ENCODE peak calls at places on chromosomes 11 and 22, in five cellular contexts. M, E, K, J and Y are unnamed samples.

GRCh38 chr11:1203505-1204271 is 19.2 kb upstream of the MUC5B start:
- DNase-seq in M (peak), E (no peak), K (no peak), J (no peak), Y (no peak)

GRCh38 chr11:76665172-76665571 is 5.4 kb downstream of the LRRC32 start:
- DNase-seq in M (no peak), E (no peak), K (no peak), J (no peak), Y (no peak)

GRCh38 chr22:36569999-36570398 is 41.0 kb upstream of the EIF3D start:
- DNase-seq in M (peak), E (peak), K (peak), J (no peak), Y (no peak)

GRCh38 chr11:122101625-122102291 is 14.3 kb downstream of the BLID start:
- DNase-seq in M (peak), E (no peak), K (peak), J (no peak), Y (peak)

GRCh38 chr11:33376331-33377099 is 119.3 kb downstream of the HIPK3 start:
- DNase-seq in M (peak), E (no peak), K (peak), J (no peak), Y (no peak)

GRCh38 chr11:117281159-117281558 is 10.0 kb upstream of the BACE1-AS start:
- DNase-seq in M (peak), E (no peak), K (no peak), J (no peak), Y (peak)

GRCh38 chr11:1389103-1389931 is 417 bp upstream of the BRSK2 start:
- DNase-seq in M (peak), E (peak), K (peak), J (peak), Y (peak)

GRCh38 chr22:27348634-27349033 is 452.9 kb downstream of the MN1 start:
- DNase-seq in M (no peak), E (no peak), K (no peak), J (no peak), Y (no peak)

GRCh38 chr22:26922804-26923203 is 265.4 kb downstream of the MIAT start:
- DNase-seq in M (no peak), E (no peak), K (no peak), J (no peak), Y (no peak)

GRCh38 chr11:106420686-106421085 is 343.2 kb downstream of the AASDHPPT start:
- DNase-seq in M (no peak), E (no peak), K (no peak), J (no peak), Y (no peak)

GRCh38 chr11:62602141-62603071 is 741 bp upstream of the MTA2 start:
- DNase-seq in M (peak), E (peak), K (peak), J (no peak), Y (peak)

GRCh38 chr22:19719488-19720021 is 3.8 kb upstream of the GP1BB start:
- DNase-seq in M (no peak), E (no peak), K (no peak), J (no peak), Y (no peak)

GRCh38 chr11:35035894-35036408 is 103.0 kb upstream of the CD44 start:
- DNase-seq in M (peak), E (no peak), K (no peak), J (peak), Y (no peak)

GRCh38 chr22:22546490-22546889 is 12.6 kb downstream of the PRAME start:
- DNase-seq in M (no peak), E (no peak), K (no peak), J (peak), Y (no peak)

GRCh38 chr11:128424271-128424709 is 163.1 kb downstream of the ETS1 start:
- DNase-seq in M (no peak), E (no peak), K (no peak), J (no peak), Y (peak)

GRCh38 chr22:30209642-30210041 is 36.9 kb downstream of the LIF start:
- DNase-seq in M (no peak), E (no peak), K (no peak), J (no peak), Y (no peak)

GRCh38 chr11:11611381-11611780 is 10.4 kb downstream of the GALNT18 start:
- DNase-seq in M (peak), E (no peak), K (no peak), J (no peak), Y (no peak)

GRCh38 chr22:42655693-42656092 is 6.5 kb upstream of the CYB5R3 start:
- DNase-seq in M (no peak), E (peak), K (peak), J (no peak), Y (no peak)

GRCh38 chr22:45208993-45209838 is 31.5 kb downstream of the KIAA0930 start:
- DNase-seq in M (peak), E (no peak), K (peak), J (no peak), Y (peak)

GRCh38 chr11:131696584-131697120 is 326.2 kb downstream of the NTM start:
- DNase-seq in M (no peak), E (no peak), K (no peak), J (no peak), Y (no peak)